ENCODE peak calls at places on chromosomes 16 and 17, in nine cellular contexts. M, Y, O, U, H, S, A, L and K are unnamed samples.

GRCh38 chr17:4504188-4504587 is 5.5 kb downstream of the SPNS2 start:
- DNase-seq in O (no peak), S (no peak), L (no peak), U (peak), M (no peak), A (no peak), H (no peak), Y (no peak), K (no peak)

GRCh38 chr16:2777231-2777902 is at the start of gene ELOB:
- DNase-seq in H (peak), U (peak), A (peak), S (peak), Y (peak), O (peak), M (peak), L (peak), K (peak)

GRCh38 chr17:77654296-77654695 is 304.2 kb upstream of the TNRC6C start:
- DNase-seq in L (no peak), U (no peak), O (no peak), Y (no peak), M (peak), S (no peak), H (no peak), A (no peak), K (no peak)

GRCh38 chr16:3112881-3113574 is 642 bp downstream of the ZNF205 start:
- DNase-seq in U (no peak), S (no peak), O (no peak), Y (no peak), A (no peak), M (no peak), L (peak), H (peak), K (no peak)

GRCh38 chr17:18237461-18237860 is 12.0 kb downstream of the LLGL1 start:
- DNase-seq in L (no peak), A (no peak), H (no peak), S (no peak), U (no peak), Y (no peak), M (no peak), O (no peak), K (no peak)

GRCh38 chr17:67862614-67863217 is 37.4 kb downstream of the BPTF start:
- DNase-seq in L (no peak), O (no peak), S (no peak), M (no peak), Y (no peak), A (no peak), H (no peak), U (peak), K (no peak)

GRCh38 chr17:47237841-47238240 is 15.8 kb upstream of the ITGB3 start:
- DNase-seq in H (no peak), L (no peak), M (no peak), O (no peak), Y (no peak), U (no peak), S (no peak), A (no peak), K (no peak)

GRCh38 chr16:27598921-27599565 is 49.1 kb downstream of the KATNIP start:
- DNase-seq in H (no peak), M (no peak), S (no peak), Y (no peak), A (no peak), L (no peak), O (no peak), U (no peak), K (no peak)

GRCh38 chr17:56178203-56178602 is 24.9 kb downstream of the ANKFN1 start:
- DNase-seq in S (no peak), A (no peak), L (no peak), Y (no peak), M (no peak), H (no peak), O (no peak), U (no peak), K (no peak)

GRCh38 chr16:83774066-83774465 is 33.7 kb upstream of the HSBP1 start:
- DNase-seq in Y (no peak), H (no peak), O (no peak), S (no peak), L (no peak), M (no peak), A (no peak), U (no peak), K (no peak)

GRCh38 chr17:35788504-35788998 is 6.9 kb downstream of the MMP28 start:
- DNase-seq in Y (peak), H (peak), L (no peak), A (no peak), U (peak), O (no peak), M (peak), S (no peak), K (peak)

GRCh38 chr16:50298591-50299507 is 32.5 kb downstream of the ADCY7 start:
- DNase-seq in O (no peak), L (no peak), S (no peak), M (peak), A (peak), H (no peak), Y (no peak), U (no peak), K (no peak)

GRCh38 chr17:29571486-29571882 is 3.0 kb downstream of the TP53I13 start:
- DNase-seq in Y (no peak), U (no peak), A (no peak), H (no peak), L (no peak), S (no peak), M (peak), O (no peak), K (no peak)

GRCh38 chr17:61405047-61405685 is 5.5 kb downstream of the TBX2 start:
- DNase-seq in L (no peak), Y (no peak), M (peak), O (no peak), H (no peak), S (no peak), U (no peak), A (peak), K (no peak)

GRCh38 chr17:15023589-15023988 is 241.5 kb downstream of the PMP22 start:
- DNase-seq in Y (no peak), M (no peak), H (no peak), U (no peak), S (no peak), O (no peak), L (no peak), A (no peak), K (no peak)

GRCh38 chr17:55706808-55707773 is 15.6 kb downstream of the TMEM100 start:
- DNase-seq in S (no peak), A (no peak), U (no peak), Y (no peak), M (no peak), O (no peak), L (no peak), H (no peak), K (no peak)

GRCh38 chr16:12570046-12570618 is 233.6 kb downstream of the CPPED1 start:
- DNase-seq in A (no peak), U (no peak), M (no peak), S (no peak), L (no peak), H (no peak), Y (no peak), O (no peak), K (no peak)

GRCh38 chr17:50835563-50836231 is at the start of gene WFIKKN2:
- DNase-seq in A (no peak), L (no peak), S (peak), H (no peak), O (no peak), M (peak), U (no peak), Y (no peak), K (no peak)

GRCh38 chr17:66967867-66968543 is 3.5 kb downstream of the CACNG4 start:
- DNase-seq in U (no peak), L (no peak), Y (no peak), H (no peak), M (no peak), A (no peak), S (no peak), O (no peak), K (no peak)

GRCh38 chr17:75625813-75626486 is 7.3 kb upstream of the SMIM5 start:
- DNase-seq in H (peak), M (no peak), S (no peak), A (no peak), U (peak), L (no peak), O (no peak), Y (peak), K (peak)
- TF ChIP-seq CTCF in H (peak), M (peak), S (peak), A (peak), U (peak), L (no peak), O (peak), Y (peak), K (peak)

GRCh38 chr16:88897696-88898425 is 31.4 kb upstream of the PABPN1L start:
- DNase-seq in M (no peak), S (no peak), Y (no peak), A (no peak), H (no peak), O (no peak), U (no peak), L (no peak), K (no peak)
- H3K27ac ChIP-seq in M (no peak), S (no peak), Y (no peak), A (no peak), H (no peak), O (no peak), U (no peak), L (no peak), K (no peak)

GRCh38 chr16:85560932-85561247 is 52.2 kb upstream of the GSE1 start:
- DNase-seq in Y (no peak), U (no peak), H (no peak), S (no peak), O (no peak), M (no peak), A (no peak), L (no peak), K (no peak)

GRCh38 chr16:85556456-85557082 is 56.6 kb upstream of the GSE1 start:
- DNase-seq in Y (peak), H (peak), A (peak), L (peak), U (peak), O (no peak), S (peak), M (peak), K (peak)

GRCh38 chr16:85555549-85556455 is 57.3 kb upstream of the GSE1 start:
- DNase-seq in A (no peak), S (peak), M (no peak), L (peak), O (no peak), Y (peak), U (no peak), H (peak), K (peak)

GRCh38 chr16:85557083-85557975 is 55.8 kb upstream of the GSE1 start:
- DNase-seq in Y (peak), L (no peak), A (no peak), U (peak), M (peak), O (no peak), H (peak), S (peak), K (peak)

GRCh38 chr16:85557976-85558589 is 55.0 kb upstream of the GSE1 start:
- DNase-seq in L (no peak), U (peak), H (no peak), M (no peak), A (no peak), Y (no peak), O (no peak), S (peak), K (peak)
- TF ChIP-seq CTCF in L (no peak), U (no peak), H (no peak), M (no peak), A (no peak), Y (no peak), O (no peak), S (no peak), K (no peak)

DNA sequence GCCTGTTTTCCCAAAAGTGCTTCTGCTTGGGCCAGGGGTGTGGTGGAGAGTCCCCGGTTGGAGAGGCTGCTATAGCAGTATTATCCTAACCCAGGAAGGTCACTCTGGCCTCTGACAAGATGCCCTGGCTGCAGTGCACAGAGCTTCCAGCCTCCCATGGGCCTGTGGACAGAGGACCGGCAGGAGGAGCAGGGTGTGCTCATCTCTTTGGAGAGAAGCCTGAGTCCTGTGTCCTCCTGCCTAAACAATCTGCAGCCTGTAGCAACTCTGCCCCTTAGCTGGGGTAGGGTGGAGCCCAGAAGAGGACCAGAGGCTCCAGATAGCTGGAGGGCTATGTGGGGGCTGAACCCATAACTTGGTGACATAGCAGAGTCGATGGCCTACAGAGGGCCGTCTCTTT is 78.0 kb downstream of the MPRIP start:
- DNase-seq in O (no peak), Y (no peak), L (no peak), M (no peak), H (no peak), U (no peak), S (no peak), A (no peak), K (no peak)
- H3K27ac ChIP-seq in O (no peak), Y (peak), L (peak), M (peak), H (peak), U (peak), S (peak), A (no peak), K (peak)

GRCh38 chr16:81350306-81350615 is 35.5 kb downstream of the GAN start:
- DNase-seq in H (no peak), A (no peak), U (peak), L (no peak), M (no peak), S (no peak), Y (no peak), O (no peak), K (no peak)
- TF ChIP-seq CTCF in H (no peak), A (no peak), U (peak), L (no peak), M (no peak), S (no peak), Y (no peak), O (peak), K (no peak)

GRCh38 chr17:81518785-81519283 is 6.2 kb upstream of the ACTG1 start:
- DNase-seq in O (no peak), U (peak), L (no peak), Y (peak), A (peak), M (peak), S (peak), H (no peak), K (peak)
- H3K27ac ChIP-seq in O (peak), U (peak), L (peak), Y (peak), A (no peak), M (peak), S (peak), H (no peak), K (peak)

GRCh38 chr17:13784466-13784865 is 182.7 kb upstream of the HS3ST3A1 start:
- DNase-seq in M (no peak), A (no peak), O (no peak), U (no peak), H (no peak), S (no peak), L (no peak), Y (no peak), K (no peak)

GRCh38 chr17:13788385-13788784 is 186.7 kb upstream of the HS3ST3A1 start:
- DNase-seq in S (no peak), H (no peak), U (no peak), A (peak), O (no peak), M (no peak), L (no peak), Y (no peak), K (no peak)

GRCh38 chr17:13787636-13788035 is 185.9 kb upstream of the HS3ST3A1 start:
- DNase-seq in U (no peak), A (no peak), O (no peak), M (no peak), Y (no peak), L (no peak), H (no peak), S (no peak), K (no peak)

DNA sequence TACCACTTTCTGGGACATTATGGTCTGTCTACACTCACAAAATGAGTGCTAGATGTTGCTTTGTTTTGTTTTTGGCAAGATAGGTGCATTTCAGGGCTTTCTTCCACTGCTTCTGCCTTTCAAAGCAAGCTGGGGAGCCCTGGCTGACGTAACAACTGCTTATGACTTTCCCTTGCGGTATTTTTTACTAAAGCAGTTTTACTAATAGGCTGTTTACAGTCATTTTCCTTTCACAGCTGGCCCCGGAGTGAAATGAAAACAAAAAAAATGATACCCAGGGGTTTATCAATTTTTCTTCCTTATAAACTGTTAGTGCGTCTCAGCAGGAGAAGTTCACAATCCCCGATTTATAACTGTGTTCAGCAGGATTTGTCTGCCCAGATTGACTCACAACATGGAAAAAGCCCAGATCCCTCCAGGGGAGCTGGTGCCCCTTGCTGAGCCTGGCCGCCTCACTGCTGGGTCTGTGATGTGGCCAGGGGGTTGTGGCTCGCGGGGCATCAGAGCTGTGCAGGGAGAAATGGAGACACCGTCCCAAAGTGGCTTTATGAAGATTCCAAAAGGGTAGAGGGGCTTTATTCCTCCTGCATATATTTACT is 184.4 kb upstream of the HS3ST3A1 start:
- DNase-seq in O (no peak), S (no peak), M (no peak), U (no peak), Y (no peak), A (no peak), H (peak), L (peak), K (no peak)
- TF ChIP-seq CTCF in O (no peak), S (no peak), M (no peak), U (no peak), Y (no peak), A (no peak), H (no peak), L (no peak), K (no peak)